ENCODE peak calls at places on chromosome 20, in four cellular contexts. W is neural progenitor cell; F is naive thymus-derived CD4-positive, alpha-beta T cell; V is CD4-positive, alpha-beta memory T cell. O is an unnamed sample. For H3K4me1, the result is how much of the 10 kb centered on the place peaks cover.

GRCh38 chr20:1469925-1470571 is 3.4 kb upstream of the NSFL1C start:
- DNase-seq in W (peak), F (no peak), V (no peak), O (peak)

GRCh38 chr20:41506192-41506915 is 111.8 kb downstream of the CHD6 start:
- DNase-seq in W (no peak), F (no peak), V (no peak), O (no peak)

GRCh38 chr20:33667245-33668086 is 723 bp downstream of the ACTL10 start:
- DNase-seq in W (no peak), F (peak), V (peak), O (no peak)

GRCh38 chr20:6673071-6673470 is 94.4 kb upstream of the BMP2 start:
- DNase-seq in W (no peak), F (no peak), V (no peak), O (no peak)

GRCh38 chr20:34536798-34537394 is 20.7 kb downstream of the DYNLRB1 start:
- DNase-seq in W (peak), F (no peak), V (peak), O (no peak)

GRCh38 chr20:60108397-60108796 is 150.2 kb downstream of the CDH26 start:
- DNase-seq in W (no peak), F (no peak), V (no peak), O (peak)

GRCh38 chr20:48758206-48758820 is 69.5 kb downstream of the PREX1 start:
- DNase-seq in W (no peak), F (no peak), V (peak), O (no peak)

GRCh38 chr20:58623579-58624473 is 27.3 kb upstream of the STX16 start:
- DNase-seq in W (no peak), F (no peak), V (no peak), O (peak)

GRCh38 chr20:31707994-31708744 is 14.5 kb downstream of the BCL2L1 start:
- DNase-seq in W (no peak), F (no peak), V (no peak), O (no peak)

GRCh38 chr20:48490976-48491657 is 336.7 kb downstream of the PREX1 start:
- DNase-seq in W (no peak), F (no peak), V (no peak), O (no peak)

GRCh38 chr20:431012-431904 is 23.2 kb downstream of the RBCK1 start:
- DNase-seq in W (peak), F (no peak), V (peak), O (peak)

GRCh38 chr20:38724603-38725457 is 544 bp downstream of the SLC32A1 start:
- DNase-seq in W (peak), F (no peak), V (no peak), O (no peak)

GRCh38 chr20:22861231-22861980 is 173.7 kb upstream of the SSTR4 start:
- DNase-seq in W (no peak), F (no peak), V (no peak), O (no peak)

GRCh38 chr20:35618372-35619131 is 2.9 kb downstream of the SPAG4 start:
- DNase-seq in W (peak), F (no peak), V (peak), O (no peak)

GRCh38 chr20:36181934-36182603 is 27.5 kb downstream of the EPB41L1 start:
- DNase-seq in W (no peak), F (no peak), V (no peak), O (no peak)

GRCh38 chr20:62553838-62554161 is 78.0 kb upstream of the GATA5 start:
- DNase-seq in W (no peak), F (no peak), V (no peak), O (no peak)
- H3K27ac ChIP-seq in W (no peak), F (no peak), V (no peak), O (no peak)

DNA sequence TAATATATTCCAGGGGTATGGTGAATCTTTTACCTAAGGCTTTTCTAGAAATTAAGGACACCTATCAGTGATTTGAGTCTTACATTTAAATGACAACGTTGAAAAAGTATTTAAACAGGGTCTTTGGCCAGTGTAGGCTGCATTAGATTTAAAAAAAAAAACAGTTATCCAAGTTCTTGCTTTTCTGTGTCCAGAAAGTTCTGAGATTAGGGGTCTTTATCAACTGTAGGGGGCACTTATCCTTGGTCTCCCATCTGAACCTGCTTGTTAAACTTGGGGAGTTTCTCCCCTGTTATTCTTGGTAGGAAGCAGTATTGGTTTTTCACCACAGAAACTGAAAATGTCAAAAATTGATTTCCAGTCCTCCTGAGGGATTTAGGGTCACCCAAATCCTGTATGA is 155.9 kb upstream of the ZNF217 start:
- DNase-seq in W (no peak), F (no peak), V (no peak), O (no peak)
- H3K4me1 ChIP-seq in W (under half), F (half or more), V (under half), O (half or more)

DNA sequence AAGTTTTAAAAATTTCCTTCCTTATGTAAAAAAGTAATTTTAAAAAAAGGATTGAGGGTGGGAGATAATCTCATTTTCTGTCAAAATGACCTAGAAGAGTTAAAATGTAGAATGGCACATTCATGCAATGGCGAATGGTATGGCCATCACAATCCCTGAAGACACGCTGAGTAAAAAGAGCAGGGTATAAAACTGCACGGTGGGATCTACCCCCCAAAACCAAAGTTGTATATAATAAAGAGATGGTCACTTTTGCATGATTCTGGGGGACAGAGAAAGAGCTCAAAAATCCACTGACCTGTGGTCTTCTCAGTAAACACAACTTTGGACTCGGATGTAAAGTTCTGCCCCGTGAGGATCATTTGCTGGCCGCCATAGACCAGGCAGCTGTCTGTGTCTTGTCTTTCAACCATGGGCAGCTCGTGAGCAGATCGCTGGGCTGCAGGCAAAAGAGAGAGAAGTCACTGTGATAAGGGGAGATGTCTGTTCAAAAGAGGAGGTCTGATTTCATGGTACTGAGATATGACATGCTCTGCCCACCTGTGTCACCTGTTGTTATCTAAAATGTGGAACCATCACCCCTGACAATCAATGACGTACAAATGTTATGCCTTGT is 88.2 kb downstream of the NFATC2 start:
- DNase-seq in W (no peak), F (no peak), V (no peak), O (no peak)
- H3K27ac ChIP-seq in W (no peak), F (no peak), V (no peak), O (no peak)

GRCh38 chr20:53752971-53753879 is 159.6 kb upstream of the ZNF217 start:
- DNase-seq in W (no peak), F (no peak), V (no peak), O (no peak)

GRCh38 chr20:53752583-53752970 is 158.9 kb upstream of the ZNF217 start:
- DNase-seq in W (no peak), F (no peak), V (no peak), O (peak)

GRCh38 chr20:53751394-53752368 is 158.0 kb upstream of the ZNF217 start:
- DNase-seq in W (no peak), F (no peak), V (peak), O (peak)

GRCh38 chr20:53748821-53749402 is 155.3 kb upstream of the ZNF217 start:
- DNase-seq in W (no peak), F (no peak), V (no peak), O (peak)

GRCh38 chr20:53750827-53751393 is 157.3 kb upstream of the ZNF217 start:
- DNase-seq in W (no peak), F (no peak), V (no peak), O (peak)
- H3K4me1 ChIP-seq in W (under half), F (half or more), V (half or more), O (half or more)

O was measured in SJSA1.